ENCODE peak calls at places on chromosomes 13 and 19, in seven cellular contexts. A is neuronal stem cell, M is GM23248, K is fibroblast of lung, S is mesendoderm, P is IMR-90, B is DND-41. D is an unnamed sample.

GRCh38 chr19:36215276-36216171 is 618 bp downstream of the ZNF146 start:
- DNase-seq in K (peak), S (peak), P (peak), A (peak), B (peak), M (peak), D (no peak)

GRCh38 chr19:1064661-1065605 is 2.0 kb upstream of the ARHGAP45 start:
- DNase-seq in M (peak), A (no peak), P (peak), K (peak), B (peak), S (peak), D (peak)

GRCh38 chr19:39031368-39032163 is 783 bp downstream of the FBXO27 start:
- DNase-seq in S (peak), M (peak), P (no peak), A (peak), K (peak), B (peak), D (peak)

GRCh38 chr13:24301911-24302310 is 7.5 kb upstream of the C1QTNF9 start:
- DNase-seq in B (no peak), K (no peak), S (no peak), A (no peak), M (no peak), P (no peak), D (no peak)

GRCh38 chr13:110520431-110521295 is 40.9 kb downstream of the RAB20 start:
- DNase-seq in A (no peak), K (peak), P (peak), M (peak), B (no peak), S (no peak), D (no peak)

GRCh38 chr19:1715540-1715939 is 37.8 kb upstream of the ONECUT3 start:
- DNase-seq in K (no peak), B (no peak), P (no peak), S (no peak), M (no peak), A (no peak), D (no peak)

GRCh38 chr13:73702419-73703071 is 431.7 kb downstream of the KLF12 start:
- DNase-seq in K (peak), A (no peak), S (peak), P (no peak), M (no peak), B (no peak), D (peak)

GRCh38 chr13:27920677-27921420 is 1.0 kb downstream of the PDX1 start:
- DNase-seq in S (peak), P (peak), K (no peak), M (peak), B (no peak), A (peak), D (no peak)

GRCh38 chr19:7832781-7833180 is 2.8 kb downstream of the EVI5L start:
- DNase-seq in S (no peak), M (peak), P (no peak), K (no peak), A (no peak), B (no peak), D (no peak)

GRCh38 chr19:49534632-49535385 is 7.0 kb downstream of the RCN3 start:
- DNase-seq in A (no peak), K (no peak), S (no peak), M (no peak), P (no peak), B (peak), D (no peak)

GRCh38 chr13:111267784-111268183 is 52.7 kb upstream of the TEX29 start:
- DNase-seq in B (no peak), M (peak), S (no peak), K (peak), A (no peak), P (peak), D (no peak)

GRCh38 chr13:73859841-73860240 is 274.4 kb downstream of the KLF12 start:
- DNase-seq in M (no peak), K (no peak), A (no peak), B (no peak), S (no peak), P (no peak), D (no peak)

GRCh38 chr13:23752111-23753001 is 136.8 kb downstream of the MIPEP start:
- DNase-seq in S (no peak), B (no peak), P (peak), K (no peak), M (peak), A (no peak), D (peak)

GRCh38 chr13:77480071-77480470 is 55.4 kb upstream of the SCEL start:
- DNase-seq in M (no peak), K (no peak), S (peak), B (no peak), A (no peak), P (no peak), D (no peak)

GRCh38 chr13:40271931-40272775 is 394.3 kb downstream of the FOXO1 start:
- DNase-seq in S (peak), B (no peak), K (peak), M (peak), P (peak), A (no peak), D (no peak)

GRCh38 chr13:99721606-99722384 is 220.5 kb downstream of the TM9SF2 start:
- DNase-seq in M (no peak), K (peak), A (peak), P (no peak), S (no peak), B (no peak), D (no peak)

GRCh38 chr19:658916-659839 is 3.8 kb downstream of the RNF126 start:
- DNase-seq in A (no peak), M (peak), S (no peak), B (no peak), K (peak), P (no peak), D (no peak)

GRCh38 chr19:3366104-3366760 is at the start of gene NFIC:
- DNase-seq in K (peak), A (no peak), M (peak), P (peak), S (peak), B (peak), D (no peak)

GRCh38 chr13:94217370-94217769 is 262.1 kb downstream of the DCT start:
- DNase-seq in A (no peak), M (peak), P (peak), K (peak), S (no peak), B (no peak), D (no peak)

GRCh38 chr13:41554626-41555386 is 97.5 kb downstream of the RGCC start:
- DNase-seq in K (no peak), S (no peak), P (no peak), A (no peak), B (no peak), M (no peak), D (no peak)

GRCh38 chr19:17841371-17841809 is 6.4 kb downstream of the JAK3 start:
- DNase-seq in B (no peak), P (no peak), A (no peak), S (no peak), K (no peak), M (peak), D (no peak)

GRCh38 chr13:39415403-39415802 is 187.6 kb downstream of the LHFPL6 start:
- DNase-seq in K (peak), A (no peak), M (peak), S (peak), B (no peak), P (peak), D (no peak)

GRCh38 chr19:46373573-46374359 is 26.9 kb downstream of the PPP5C start:
- DNase-seq in B (peak), S (peak), M (peak), P (peak), K (peak), A (peak), D (no peak)

GRCh38 chr19:54463531-54464043 is at the start of gene LENG9:
- DNase-seq in P (peak), S (peak), M (peak), K (peak), B (peak), A (peak), D (no peak)

GRCh38 chr19:47190167-47190727 is 40.8 kb downstream of the BBC3 start:
- DNase-seq in A (no peak), P (peak), B (no peak), K (peak), S (no peak), M (peak), D (no peak)

GRCh38 chr19:45442927-45443461 is 19.3 kb upstream of the ERCC1 start:
- DNase-seq in B (no peak), P (peak), S (peak), M (peak), K (peak), A (no peak), D (no peak)

GRCh38 chr13:51364404-51365008 is 25.0 kb downstream of the SERPINE3 start:
- DNase-seq in K (peak), M (peak), P (peak), A (no peak), S (peak), B (no peak), D (no peak)

GRCh38 chr13:30049692-30050091 is 199.3 kb upstream of the UBL3 start:
- DNase-seq in B (no peak), K (peak), A (no peak), P (no peak), S (no peak), M (peak), D (no peak)

GRCh38 chr13:69580255-69580654 is 527.4 kb upstream of the ATXN8OS start:
- DNase-seq in K (no peak), B (no peak), M (no peak), P (no peak), S (no peak), A (no peak), D (no peak)

GRCh38 chr19:39342647-39343305 is 555 bp downstream of the SAMD4B start:
- DNase-seq in K (no peak), A (no peak), P (no peak), S (peak), B (no peak), M (peak), D (no peak)

DNA sequence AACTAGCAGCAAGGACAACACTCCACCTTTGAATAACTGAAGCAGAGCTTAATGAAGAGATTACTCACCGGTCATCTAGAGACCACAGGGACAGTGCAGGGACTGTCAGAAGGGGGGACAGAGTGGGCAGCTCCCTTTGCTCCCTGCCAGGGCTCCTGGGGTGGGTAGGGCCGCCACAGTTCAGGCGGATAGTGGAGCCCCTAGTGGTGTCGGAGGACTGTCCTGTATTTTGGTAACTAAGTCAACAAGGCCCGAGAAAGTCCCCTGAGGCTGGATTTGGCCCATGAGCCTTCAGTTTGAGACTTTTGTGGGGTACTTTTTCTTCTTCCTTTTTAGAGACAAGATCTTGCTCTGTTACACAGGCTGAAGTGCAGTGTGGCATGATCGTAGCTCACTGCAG is 44.6 kb downstream of the GJA3 start:
- DNase-seq in S (peak), M (no peak), A (no peak), K (no peak), P (no peak), B (no peak), D (no peak)
- H3K4me2 ChIP-seq in S (no peak), M (no peak), A (no peak), K (no peak), P (no peak), B (no peak), D (no peak)

DNA sequence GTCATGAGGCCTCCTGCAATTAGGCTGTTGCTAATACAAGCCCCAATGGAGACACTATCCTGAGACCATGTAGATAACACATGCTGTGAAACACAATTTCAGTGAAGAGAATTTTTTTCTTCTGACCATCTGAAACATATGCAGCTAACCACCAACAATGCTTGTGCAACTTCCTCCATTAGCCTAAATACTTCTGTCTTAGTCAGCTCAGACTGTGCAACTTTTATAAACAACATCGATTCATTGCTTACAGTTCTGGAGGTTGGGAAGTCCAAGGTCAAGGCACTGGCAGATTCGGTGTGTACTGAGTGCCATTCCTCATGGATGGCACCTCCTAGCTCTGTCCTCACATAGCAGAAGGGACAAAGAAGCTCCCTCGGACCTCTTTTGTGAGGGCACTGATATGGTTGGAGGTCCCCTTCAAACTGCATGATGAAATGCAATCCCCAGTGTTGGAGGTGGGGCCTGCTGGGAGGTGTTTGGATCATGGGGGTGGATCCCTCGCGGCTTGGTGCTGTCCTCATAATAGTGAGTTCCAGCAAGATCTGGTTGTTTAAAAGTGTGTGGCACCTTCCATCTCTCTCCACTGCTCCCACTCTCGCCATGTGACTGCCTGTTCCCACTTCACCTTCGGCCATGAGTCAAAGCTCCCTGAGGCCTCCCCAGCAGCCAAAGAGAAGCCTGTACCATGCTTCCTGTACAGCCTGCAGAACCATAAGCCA is 27.7 kb downstream of the STK24 start:
- DNase-seq in M (peak), B (no peak), K (peak), P (peak), A (no peak), S (no peak), D (no peak)
- H3K4me2 ChIP-seq in M (peak), B (no peak), K (peak), P (peak), A (no peak), S (no peak), D (no peak)

GRCh38 chr19:9823816-9824215 is 3.9 kb upstream of the UBL5 start:
- DNase-seq in M (no peak), S (no peak), B (no peak), A (no peak), K (no peak), P (no peak), D (peak)
- H3K4me2 ChIP-seq in M (no peak), S (no peak), B (no peak), A (no peak), K (no peak), P (no peak), D (peak)

DNA sequence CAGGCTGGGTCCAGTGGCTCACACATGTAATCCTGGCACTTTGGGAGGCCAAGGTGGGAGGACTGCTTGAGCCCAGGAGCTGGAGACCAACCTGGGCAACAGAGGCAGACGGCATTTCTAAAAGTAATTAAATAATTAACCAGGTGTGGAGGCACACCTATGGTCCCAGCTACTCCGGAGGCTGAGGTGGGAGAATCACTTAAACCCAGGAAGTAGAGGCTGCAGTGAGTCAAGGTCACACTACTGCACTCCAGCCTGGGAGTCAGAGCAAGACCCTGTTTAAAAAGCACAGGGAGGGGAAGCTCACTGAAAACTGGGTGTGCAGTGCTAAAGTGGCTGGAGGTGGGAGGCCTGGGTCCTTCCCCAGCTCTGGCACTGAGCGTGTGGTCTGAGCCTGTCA is 9.7 kb downstream of the LATS2 start:
- DNase-seq in M (no peak), S (no peak), P (no peak), B (no peak), A (no peak), K (no peak), D (no peak)
- H3K4me2 ChIP-seq in M (no peak), S (no peak), P (no peak), B (no peak), A (no peak), K (no peak), D (no peak)